ENCODE peak calls at places on chromosomes 6 and 20, in six cellular contexts. D is prostate gland; B is CD8-positive, alpha-beta memory T cell; Y is A172; W is amygdala; C is psoas muscle. H is an unnamed sample.

GRCh38 chr6:13787146-13787545 is 27.2 kb downstream of the MCUR1 start:
- DNase-seq in W (no peak), B (no peak), D (no peak), C (no peak), Y (no peak), H (no peak)

GRCh38 chr20:24953621-24954133 is 4.6 kb downstream of the CST7 start:
- DNase-seq in D (no peak), C (no peak), B (peak), W (no peak), Y (no peak), H (no peak)

GRCh38 chr6:146087386-146087785 is 58.5 kb downstream of the GRM1 start:
- DNase-seq in Y (no peak), C (no peak), B (no peak), D (no peak), W (no peak), H (no peak)

GRCh38 chr6:161418458-161418945 is 144.6 kb upstream of the AGPAT4 start:
- DNase-seq in W (no peak), C (no peak), D (peak), B (no peak), Y (peak), H (no peak)

GRCh38 chr6:107491791-107492674 is 2.1 kb downstream of the SOBP start:
- DNase-seq in Y (no peak), B (no peak), W (peak), D (no peak), C (peak), H (no peak)

GRCh38 chr6:33987531-33988021 is 158.3 kb downstream of the GRM4 start:
- DNase-seq in Y (no peak), D (peak), W (no peak), B (no peak), C (no peak), H (no peak)

GRCh38 chr6:159170999-159171712 is 2.0 kb downstream of the FNDC1 start:
- DNase-seq in C (peak), D (no peak), Y (peak), W (no peak), B (no peak), H (no peak)

GRCh38 chr6:108578595-108579038 is 17.9 kb downstream of the FOXO3 start:
- DNase-seq in C (no peak), B (no peak), D (no peak), W (no peak), Y (peak), H (no peak)

GRCh38 chr6:15255481-15256414 is 9.9 kb downstream of the JARID2 start:
- DNase-seq in Y (no peak), B (no peak), D (no peak), C (no peak), W (no peak), H (no peak)

GRCh38 chr20:905999-906520 is 10.1 kb downstream of the ANGPT4 start:
- DNase-seq in W (no peak), B (no peak), Y (no peak), D (no peak), C (no peak), H (no peak)

GRCh38 chr20:22449115-22449973 is 135.0 kb downstream of the FOXA2 start:
- DNase-seq in W (no peak), C (no peak), Y (no peak), B (no peak), D (peak), H (peak)

GRCh38 chr6:15533379-15534044 is 129.3 kb downstream of the DTNBP1 start:
- DNase-seq in W (no peak), D (no peak), B (no peak), Y (no peak), C (no peak), H (no peak)

GRCh38 chr6:169887529-169888140 is 136.2 kb downstream of the ERMARD start:
- DNase-seq in Y (no peak), W (no peak), C (no peak), D (no peak), B (no peak), H (no peak)

GRCh38 chr6:69914015-69914485 is 47.7 kb downstream of the COL19A1 start:
- DNase-seq in Y (no peak), C (no peak), D (no peak), W (no peak), B (no peak), H (no peak)

GRCh38 chr20:24235740-24236139 is 233.7 kb upstream of the SYNDIG1 start:
- DNase-seq in D (no peak), B (no peak), C (no peak), Y (peak), W (no peak), H (no peak)

GRCh38 chr6:21479140-21479539 is 114.4 kb upstream of the SOX4 start:
- DNase-seq in Y (peak), D (peak), W (no peak), B (no peak), C (no peak), H (no peak)

GRCh38 chr6:11209941-11210340 is 22.5 kb downstream of the NEDD9 start:
- DNase-seq in D (no peak), C (no peak), Y (peak), W (no peak), B (no peak), H (no peak)